ENCODE peak calls at places on chromosomes 4 and X, in four cellular contexts. J is fibroblast of mammary gland, E is lower leg skin, O is SJSA1. A is an unnamed sample.

GRCh38 chrX:20046270-20046669 is 55.4 kb upstream of the BCLAF3 start:
- DNase-seq in J (no peak), E (no peak), O (no peak), A (no peak)

GRCh38 chr4:55635760-55636621 is at the start of gene NMU:
- DNase-seq in J (peak), E (peak), O (no peak), A (peak)

GRCh38 chrX:151984328-151984727 is 9.9 kb upstream of the GABRE start:
- DNase-seq in J (peak), E (peak), O (peak), A (no peak)

GRCh38 chr4:1278336-1278670 is 11.4 kb upstream of the MAEA start:
- DNase-seq in J (peak), E (peak), O (no peak), A (peak)

GRCh38 chrX:51893931-51894696 is 691 bp downstream of the MAGED1 start:
- DNase-seq in J (peak), E (no peak), O (peak), A (no peak)

GRCh38 chr4:147853706-147854105 is 121.8 kb downstream of the ARHGAP10 start:
- DNase-seq in J (peak), E (no peak), O (no peak), A (no peak)

GRCh38 chrX:47278684-47279083 is 45.9 kb downstream of the USP11 start:
- DNase-seq in J (peak), E (no peak), O (no peak), A (no peak)

GRCh38 chr4:70544279-70544870 is 26.0 kb downstream of the AMTN start:
- DNase-seq in J (peak), E (no peak), O (no peak), A (peak)

GRCh38 chr4:167020410-167020809 is 213.9 kb downstream of the SPOCK3 start:
- DNase-seq in J (no peak), E (no peak), O (no peak), A (no peak)

GRCh38 chr4:90159193-90159592 is 32.0 kb downstream of the CCSER1 start:
- DNase-seq in J (no peak), E (no peak), O (no peak), A (no peak)

GRCh38 chrX:70042399-70043371 is 7.1 kb downstream of the AWAT2 start:
- DNase-seq in J (peak), E (peak), O (no peak), A (peak)

GRCh38 chr4:123995939-123996338 is 599.3 kb downstream of the SPRY1 start:
- DNase-seq in J (peak), E (no peak), O (peak), A (no peak)

DNA sequence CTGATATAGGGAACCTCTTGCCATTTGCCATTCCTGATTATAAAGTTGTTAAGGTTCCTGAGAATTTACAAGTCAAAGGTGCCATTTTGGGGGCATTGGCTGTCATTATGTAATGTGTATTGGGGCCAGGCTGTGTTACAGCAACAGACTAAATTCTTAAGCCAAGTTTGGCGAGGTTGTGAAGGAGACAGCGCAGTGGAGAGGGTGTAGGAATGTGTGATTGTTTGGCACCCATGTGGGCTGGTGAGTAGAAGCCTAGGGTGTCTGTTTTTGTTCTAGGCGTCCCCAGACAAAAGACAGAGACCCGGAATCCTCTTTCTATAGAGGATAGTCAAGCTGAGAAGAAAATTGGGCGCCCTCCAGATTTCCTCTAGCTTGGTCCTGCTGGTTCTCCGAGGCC is 2535.3 kb downstream of the PCDH7 start:
- DNase-seq in J (no peak), E (no peak), O (no peak), A (no peak)
- H3K4me3 ChIP-seq in J (no peak), E (no peak), O (no peak), A (no peak)

GRCh38 chr4:169660929-169661328 is 40.6 kb downstream of the CLCN3 start:
- DNase-seq in J (no peak), E (no peak), O (no peak), A (no peak)

GRCh38 chr4:169657470-169658107 is 37.2 kb downstream of the CLCN3 start:
- DNase-seq in J (no peak), E (no peak), O (no peak), A (no peak)

GRCh38 chr4:169659736-169660670 is 39.6 kb downstream of the CLCN3 start:
- DNase-seq in J (peak), E (peak), O (peak), A (peak)

GRCh38 chr4:169658196-169658595 is 37.8 kb downstream of the CLCN3 start:
- DNase-seq in J (no peak), E (no peak), O (no peak), A (no peak)

GRCh38 chr4:169658970-169659735 is 38.8 kb downstream of the CLCN3 start:
- DNase-seq in J (no peak), E (no peak), O (peak), A (no peak)
- H3K4me3 ChIP-seq in J (peak), E (no peak), O (peak), A (peak)

DNA sequence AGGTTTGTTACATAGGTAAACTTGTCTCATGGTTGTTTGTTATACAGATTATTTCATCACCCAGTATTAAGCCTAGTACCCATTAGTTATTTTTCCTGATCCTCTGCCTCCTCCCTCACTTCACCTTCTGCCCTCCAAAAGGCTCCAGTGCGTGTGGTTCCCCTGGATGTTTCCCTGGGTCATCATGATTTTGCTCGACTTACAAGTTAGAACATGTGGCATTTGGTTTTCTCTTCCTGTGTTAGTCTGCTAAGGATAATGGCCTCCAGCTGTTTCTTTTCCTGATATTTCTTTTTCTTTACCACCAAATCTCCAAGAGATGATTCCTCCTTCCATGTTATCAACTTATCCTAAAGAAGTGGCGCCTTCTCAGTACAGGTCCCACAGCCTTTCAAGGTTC is 543.1 kb upstream of the ADGRL3 start:
- DNase-seq in J (no peak), E (no peak), O (no peak), A (no peak)
- H3K4me3 ChIP-seq in J (no peak), E (no peak), O (no peak), A (no peak)

GRCh38 chrX:77009691-77010090 is 437.5 kb upstream of the FGF16 start:
- DNase-seq in J (peak), E (no peak), O (no peak), A (no peak)

GRCh38 chrX:77017093-77017492 is 430.1 kb upstream of the FGF16 start:
- DNase-seq in J (no peak), E (no peak), O (no peak), A (no peak)

DNA sequence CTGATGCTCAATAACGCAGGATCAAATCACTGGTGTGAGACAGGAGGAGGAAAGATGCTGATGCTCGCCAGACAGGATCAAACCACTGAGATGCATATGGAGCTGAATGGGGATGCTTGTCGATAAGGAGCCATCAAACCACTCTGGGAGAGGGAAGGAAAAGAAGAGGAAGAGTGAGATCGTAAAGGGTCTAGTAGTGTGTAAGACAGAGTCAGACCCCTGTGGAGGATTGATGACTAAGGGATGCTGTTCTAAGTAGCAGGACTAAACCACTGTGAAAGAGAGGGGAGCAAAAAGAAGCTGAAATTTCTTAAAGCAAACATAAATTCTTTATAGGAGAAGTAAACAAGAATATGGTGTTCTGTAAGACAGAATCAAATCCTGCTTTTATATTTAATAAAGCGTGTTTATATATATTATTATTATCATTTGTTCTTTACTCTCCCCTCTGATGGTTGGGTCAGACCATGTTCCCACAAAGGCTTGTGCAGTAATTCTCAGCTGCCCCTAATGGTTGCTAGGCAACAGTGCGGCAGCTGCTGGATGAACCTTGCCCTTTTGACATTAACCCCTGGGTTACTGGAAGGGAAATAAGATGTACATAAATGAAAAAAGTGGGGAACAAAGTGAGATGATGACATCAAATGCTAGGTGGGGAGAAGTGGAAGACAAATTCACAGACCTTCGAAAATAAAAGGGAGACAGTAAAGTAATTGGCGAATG is 432.4 kb upstream of the FGF16 start:
- DNase-seq in J (no peak), E (no peak), O (no peak), A (no peak)
- H3K4me3 ChIP-seq in J (no peak), E (no peak), O (no peak), A (no peak)

DNA sequence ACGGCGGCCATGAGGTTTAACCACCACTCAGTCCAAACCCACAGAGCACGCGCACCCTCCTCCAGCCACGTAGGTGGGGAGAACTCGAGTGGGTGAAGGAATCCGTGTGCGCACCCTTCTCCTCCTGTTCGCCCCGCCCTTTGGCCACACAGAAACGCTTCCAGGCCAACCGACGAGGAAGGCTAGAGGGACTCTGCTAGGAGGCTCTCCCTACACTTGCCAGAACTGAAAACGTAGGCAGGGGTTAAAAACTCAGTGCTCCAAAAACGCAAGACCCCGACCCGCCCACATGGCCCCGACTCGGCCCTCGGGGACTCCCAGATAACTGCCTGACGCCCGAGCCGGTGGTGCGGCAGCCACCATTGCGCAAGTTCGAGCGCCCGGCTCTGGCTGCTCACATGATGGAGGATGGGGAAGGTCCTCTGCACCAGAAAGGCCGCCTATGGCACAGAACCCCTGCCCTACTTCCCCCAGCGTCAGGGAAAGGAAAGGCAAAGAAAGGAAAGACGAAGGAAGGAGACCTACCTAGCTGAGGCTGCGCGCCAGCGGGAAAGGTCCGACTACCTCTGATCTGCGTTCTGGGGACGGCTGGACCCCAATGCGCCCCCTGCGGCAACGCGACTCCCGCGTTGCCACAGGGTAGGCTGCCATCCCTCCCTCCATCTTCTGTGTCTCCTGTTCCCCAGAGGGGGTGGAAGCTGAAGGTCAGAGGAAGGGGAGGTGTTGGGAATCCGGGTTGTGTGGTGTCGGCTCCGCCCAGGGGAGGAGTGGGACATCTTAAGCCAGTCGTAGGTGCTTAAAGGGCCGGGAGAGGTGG is 201.9 kb upstream of the AGTR2 start:
- DNase-seq in J (peak), E (no peak), O (peak), A (peak)
- H3K4me3 ChIP-seq in J (peak), E (peak), O (peak), A (peak)

GRCh38 chr4:20487852-20488251 is 212.4 kb upstream of the PACRGL start:
- DNase-seq in J (peak), E (no peak), O (no peak), A (no peak)
- H3K4me3 ChIP-seq in J (no peak), E (no peak), O (no peak), A (no peak)

GRCh38 chr4:122703868-122704267 is 28.6 kb upstream of the BBS12 start:
- DNase-seq in J (no peak), E (no peak), O (no peak), A (no peak)

GRCh38 chr4:122700178-122700725 is 32.3 kb upstream of the BBS12 start:
- DNase-seq in J (peak), E (no peak), O (no peak), A (peak)

GRCh38 chr4:122702939-122703338 is 29.6 kb upstream of the BBS12 start:
- DNase-seq in J (no peak), E (no peak), O (no peak), A (no peak)

GRCh38 chr4:122701965-122702364 is 30.5 kb upstream of the BBS12 start:
- DNase-seq in J (no peak), E (no peak), O (no peak), A (no peak)

GRCh38 chr4:122701061-122701460 is 31.4 kb upstream of the BBS12 start:
- DNase-seq in J (no peak), E (no peak), O (no peak), A (no peak)
- H3K4me3 ChIP-seq in J (no peak), E (no peak), O (no peak), A (no peak)

DNA sequence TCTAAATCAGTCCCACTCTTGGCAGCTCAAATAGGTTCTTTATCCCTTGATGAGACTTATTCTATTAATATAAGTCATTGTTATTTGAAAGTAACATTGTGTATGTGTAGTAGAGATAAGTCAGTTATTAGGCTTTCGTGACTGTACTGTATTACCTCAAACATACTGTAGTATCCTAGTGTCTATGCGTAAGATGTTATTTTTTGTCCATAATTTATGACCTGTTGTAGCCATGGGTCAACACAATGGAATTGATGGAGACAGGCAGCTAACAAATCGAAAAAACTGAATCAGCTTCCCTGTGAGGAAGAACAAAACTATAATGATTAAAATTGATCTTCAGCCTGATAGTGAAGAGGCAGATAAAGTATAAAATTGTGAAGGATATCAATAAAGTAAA is 41.8 kb downstream of the CLCN3 start:
- DNase-seq in J (peak), E (no peak), O (no peak), A (no peak)
- H3K4me3 ChIP-seq in J (no peak), E (no peak), O (no peak), A (no peak)

GRCh38 chr4:182574706-182575105 is 331.5 kb downstream of the TENM3 start:
- DNase-seq in J (no peak), E (no peak), O (no peak), A (no peak)
- H3K4me3 ChIP-seq in J (no peak), E (no peak), O (no peak), A (no peak)

A was measured in HCT116.